ENCODE peak calls at places on chromosomes 6 and 20, in six cellular contexts. One of them, this sample, is unnamed.

GRCh38 chr20:57175397-57176010 is 90.9 kb downstream of the BMP7 start:
- DNase-seq in CD4-positive, alpha-beta memory T cell: no peak
- DNase-seq in A549: no peak
- DNase-seq in CD4-positive, CD25-positive, alpha-beta regulatory T cell: no peak
- DNase-seq in heart right ventricle: no peak
- DNase-seq in mammary epithelial cell: peak
- DNase-seq in this sample: no peak

GRCh38 chr6:133632206-133632605 is 256.7 kb upstream of the TCF21 start:
- DNase-seq in CD4-positive, alpha-beta memory T cell: no peak
- DNase-seq in A549: no peak
- DNase-seq in CD4-positive, CD25-positive, alpha-beta regulatory T cell: no peak
- DNase-seq in heart right ventricle: no peak
- DNase-seq in mammary epithelial cell: peak
- DNase-seq in this sample: no peak

GRCh38 chr6:139533573-139534471 is 159.4 kb upstream of the CITED2 start:
- DNase-seq in CD4-positive, alpha-beta memory T cell: peak
- DNase-seq in A549: no peak
- DNase-seq in CD4-positive, CD25-positive, alpha-beta regulatory T cell: no peak
- DNase-seq in heart right ventricle: no peak
- DNase-seq in mammary epithelial cell: no peak
- DNase-seq in this sample: no peak

GRCh38 chr6:52890018-52890417 is 19.5 kb downstream of the GSTA3 start:
- DNase-seq in CD4-positive, alpha-beta memory T cell: no peak
- DNase-seq in A549: no peak
- DNase-seq in CD4-positive, CD25-positive, alpha-beta regulatory T cell: no peak
- DNase-seq in heart right ventricle: no peak
- DNase-seq in mammary epithelial cell: no peak
- DNase-seq in this sample: no peak

GRCh38 chr6:154888426-154888825 is 106.7 kb upstream of the TIAM2 start:
- DNase-seq in CD4-positive, alpha-beta memory T cell: no peak
- DNase-seq in A549: no peak
- DNase-seq in CD4-positive, CD25-positive, alpha-beta regulatory T cell: no peak
- DNase-seq in heart right ventricle: no peak
- DNase-seq in mammary epithelial cell: no peak
- DNase-seq in this sample: no peak

GRCh38 chr6:44470106-44470446 is 82.6 kb downstream of the CDC5L start:
- DNase-seq in CD4-positive, alpha-beta memory T cell: no peak
- DNase-seq in A549: no peak
- DNase-seq in CD4-positive, CD25-positive, alpha-beta regulatory T cell: no peak
- DNase-seq in heart right ventricle: no peak
- DNase-seq in mammary epithelial cell: no peak
- DNase-seq in this sample: no peak

GRCh38 chr20:58868795-58869194 is 16.3 kb downstream of the GNAS start:
- DNase-seq in CD4-positive, alpha-beta memory T cell: no peak
- DNase-seq in A549: no peak
- DNase-seq in CD4-positive, CD25-positive, alpha-beta regulatory T cell: no peak
- DNase-seq in heart right ventricle: no peak
- DNase-seq in mammary epithelial cell: no peak
- DNase-seq in this sample: no peak

GRCh38 chr20:40525356-40525755 is 163.7 kb downstream of the MAFB start:
- DNase-seq in CD4-positive, alpha-beta memory T cell: no peak
- DNase-seq in A549: no peak
- DNase-seq in CD4-positive, CD25-positive, alpha-beta regulatory T cell: no peak
- DNase-seq in heart right ventricle: no peak
- DNase-seq in mammary epithelial cell: no peak
- DNase-seq in this sample: no peak

GRCh38 chr6:153129873-153130514 is 1.1 kb downstream of the RGS17 start:
- DNase-seq in CD4-positive, alpha-beta memory T cell: no peak
- DNase-seq in A549: no peak
- DNase-seq in CD4-positive, CD25-positive, alpha-beta regulatory T cell: no peak
- DNase-seq in heart right ventricle: no peak
- DNase-seq in mammary epithelial cell: peak
- DNase-seq in this sample: no peak

GRCh38 chr6:164554700-164555479 is 754.5 kb downstream of the C6orf118 start:
- DNase-seq in CD4-positive, alpha-beta memory T cell: no peak
- DNase-seq in A549: no peak
- DNase-seq in CD4-positive, CD25-positive, alpha-beta regulatory T cell: no peak
- DNase-seq in heart right ventricle: peak
- DNase-seq in mammary epithelial cell: no peak
- DNase-seq in this sample: no peak

GRCh38 chr20:56924976-56925695 is 296.0 kb downstream of the TFAP2C start:
- DNase-seq in CD4-positive, alpha-beta memory T cell: no peak
- DNase-seq in A549: peak
- DNase-seq in CD4-positive, CD25-positive, alpha-beta regulatory T cell: no peak
- DNase-seq in heart right ventricle: no peak
- DNase-seq in mammary epithelial cell: no peak
- DNase-seq in this sample: no peak

GRCh38 chr20:37357481-37358365 is 11.8 kb downstream of the SRC start:
- DNase-seq in CD4-positive, alpha-beta memory T cell: no peak
- DNase-seq in A549: no peak
- DNase-seq in CD4-positive, CD25-positive, alpha-beta regulatory T cell: no peak
- DNase-seq in heart right ventricle: no peak
- DNase-seq in mammary epithelial cell: no peak
- DNase-seq in this sample: peak

GRCh38 chr20:53510266-53510665 is 83.4 kb downstream of the ZNF217 start:
- DNase-seq in CD4-positive, alpha-beta memory T cell: no peak
- DNase-seq in A549: no peak
- DNase-seq in CD4-positive, CD25-positive, alpha-beta regulatory T cell: no peak
- DNase-seq in heart right ventricle: no peak
- DNase-seq in mammary epithelial cell: no peak
- DNase-seq in this sample: no peak

GRCh38 chr6:155543141-155543870 is 87.7 kb upstream of the NOX3 start:
- DNase-seq in CD4-positive, alpha-beta memory T cell: no peak
- DNase-seq in A549: no peak
- DNase-seq in CD4-positive, CD25-positive, alpha-beta regulatory T cell: no peak
- DNase-seq in heart right ventricle: no peak
- DNase-seq in mammary epithelial cell: no peak
- DNase-seq in this sample: no peak

GRCh38 chr6:12331951-12332749 is 42.0 kb downstream of the EDN1 start:
- DNase-seq in CD4-positive, alpha-beta memory T cell: no peak
- DNase-seq in A549: peak
- DNase-seq in CD4-positive, CD25-positive, alpha-beta regulatory T cell: no peak
- DNase-seq in heart right ventricle: no peak
- DNase-seq in mammary epithelial cell: peak
- DNase-seq in this sample: no peak

DNA sequence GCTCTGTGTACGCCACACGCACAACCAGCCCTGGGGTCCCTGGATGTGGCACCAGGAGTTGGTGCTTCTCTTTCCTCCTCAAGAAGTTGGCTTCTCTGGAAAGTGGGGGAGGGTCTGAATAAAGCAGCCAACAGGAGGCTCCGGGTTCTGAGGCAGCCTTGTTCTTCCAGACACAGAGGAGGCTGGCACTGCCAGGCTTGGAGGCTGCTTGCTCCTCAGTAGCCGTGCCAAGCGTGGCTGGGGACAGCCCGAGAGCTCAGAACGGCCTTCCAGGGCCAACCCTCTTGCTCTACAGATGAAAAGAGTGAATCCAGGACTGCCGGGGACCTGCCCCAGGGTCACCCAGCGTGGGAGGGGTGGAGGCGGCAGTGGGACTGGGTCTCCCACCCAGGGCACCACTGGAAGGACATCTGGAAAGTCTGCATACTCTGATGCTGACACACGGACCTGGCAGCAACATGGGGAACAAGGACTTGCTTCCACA is 70.4 kb downstream of the SLC22A23 start:
- DNase-seq in CD4-positive, alpha-beta memory T cell: no peak
- DNase-seq in A549: no peak
- DNase-seq in CD4-positive, CD25-positive, alpha-beta regulatory T cell: no peak
- DNase-seq in heart right ventricle: no peak
- DNase-seq in mammary epithelial cell: no peak
- DNase-seq in this sample: no peak
- H3K27ac ChIP-seq in CD4-positive, alpha-beta memory T cell: no peak
- H3K27ac ChIP-seq in A549: no peak
- H3K27ac ChIP-seq in CD4-positive, CD25-positive, alpha-beta regulatory T cell: no peak
- H3K27ac ChIP-seq in heart right ventricle: no peak
- H3K27ac ChIP-seq in mammary epithelial cell: no peak
- H3K27ac ChIP-seq in this sample: no peak

GRCh38 chr20:32626407-32626806 is 41.3 kb upstream of the NOL4L start:
- DNase-seq in CD4-positive, alpha-beta memory T cell: no peak
- DNase-seq in A549: no peak
- DNase-seq in CD4-positive, CD25-positive, alpha-beta regulatory T cell: no peak
- DNase-seq in heart right ventricle: no peak
- DNase-seq in mammary epithelial cell: no peak
- DNase-seq in this sample: no peak

GRCh38 chr20:32623667-32624157 is 38.6 kb upstream of the NOL4L start:
- DNase-seq in CD4-positive, alpha-beta memory T cell: no peak
- DNase-seq in A549: no peak
- DNase-seq in CD4-positive, CD25-positive, alpha-beta regulatory T cell: no peak
- DNase-seq in heart right ventricle: no peak
- DNase-seq in mammary epithelial cell: no peak
- DNase-seq in this sample: no peak

GRCh38 chr20:32625996-32626395 is 40.9 kb upstream of the NOL4L start:
- DNase-seq in CD4-positive, alpha-beta memory T cell: no peak
- DNase-seq in A549: no peak
- DNase-seq in CD4-positive, CD25-positive, alpha-beta regulatory T cell: no peak
- DNase-seq in heart right ventricle: no peak
- DNase-seq in mammary epithelial cell: no peak
- DNase-seq in this sample: no peak

GRCh38 chr20:32622585-32623468 is 37.7 kb upstream of the NOL4L start:
- DNase-seq in CD4-positive, alpha-beta memory T cell: no peak
- DNase-seq in A549: no peak
- DNase-seq in CD4-positive, CD25-positive, alpha-beta regulatory T cell: no peak
- DNase-seq in heart right ventricle: no peak
- DNase-seq in mammary epithelial cell: no peak
- DNase-seq in this sample: no peak

DNA sequence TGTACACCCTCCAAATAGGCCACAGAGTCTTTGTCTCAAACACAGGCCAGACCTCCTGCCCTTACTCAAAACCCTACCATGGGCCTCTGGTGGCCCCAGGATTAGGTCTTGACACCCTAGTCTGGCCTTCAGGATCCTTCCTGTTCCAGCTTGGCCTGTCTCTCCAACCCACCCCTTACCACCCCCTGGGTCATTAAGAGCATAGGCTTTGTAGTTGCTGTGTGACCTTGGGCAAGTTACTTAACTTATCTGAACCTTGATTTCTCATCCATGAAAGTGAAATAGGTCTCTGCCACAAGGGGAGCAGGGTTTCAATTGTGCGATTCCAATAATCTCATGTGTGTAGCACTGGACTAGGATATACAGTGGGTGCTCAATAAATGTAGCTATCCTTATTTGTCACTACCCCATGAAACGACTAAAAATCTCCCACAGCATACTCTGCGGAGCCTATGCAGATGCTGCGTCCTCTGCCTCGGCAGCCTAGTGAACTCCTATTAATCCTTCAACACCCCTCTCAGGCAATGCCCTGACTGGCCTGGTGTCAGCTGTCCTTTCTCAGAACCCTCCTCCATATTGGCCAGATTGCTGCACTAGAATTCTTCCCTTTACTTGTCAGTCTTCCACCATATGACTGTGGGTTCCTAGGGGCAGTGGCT is 39.7 kb upstream of the NOL4L start:
- DNase-seq in CD4-positive, alpha-beta memory T cell: no peak
- DNase-seq in A549: no peak
- DNase-seq in CD4-positive, CD25-positive, alpha-beta regulatory T cell: no peak
- DNase-seq in heart right ventricle: no peak
- DNase-seq in mammary epithelial cell: no peak
- DNase-seq in this sample: no peak
- H3K27ac ChIP-seq in CD4-positive, alpha-beta memory T cell: no peak
- H3K27ac ChIP-seq in A549: no peak
- H3K27ac ChIP-seq in CD4-positive, CD25-positive, alpha-beta regulatory T cell: no peak
- H3K27ac ChIP-seq in heart right ventricle: no peak
- H3K27ac ChIP-seq in mammary epithelial cell: no peak
- H3K27ac ChIP-seq in this sample: no peak

GRCh38 chr6:163164175-163164900 is 250.2 kb upstream of the QKI start:
- DNase-seq in CD4-positive, alpha-beta memory T cell: no peak
- DNase-seq in A549: no peak
- DNase-seq in CD4-positive, CD25-positive, alpha-beta regulatory T cell: no peak
- DNase-seq in heart right ventricle: no peak
- DNase-seq in mammary epithelial cell: no peak
- DNase-seq in this sample: no peak

GRCh38 chr6:163162007-163162873 is 252.3 kb upstream of the QKI start:
- DNase-seq in CD4-positive, alpha-beta memory T cell: no peak
- DNase-seq in A549: no peak
- DNase-seq in CD4-positive, CD25-positive, alpha-beta regulatory T cell: no peak
- DNase-seq in heart right ventricle: no peak
- DNase-seq in mammary epithelial cell: no peak
- DNase-seq in this sample: no peak

GRCh38 chr6:163159110-163159509 is 255.4 kb upstream of the QKI start:
- DNase-seq in CD4-positive, alpha-beta memory T cell: no peak
- DNase-seq in A549: no peak
- DNase-seq in CD4-positive, CD25-positive, alpha-beta regulatory T cell: no peak
- DNase-seq in heart right ventricle: no peak
- DNase-seq in mammary epithelial cell: no peak
- DNase-seq in this sample: no peak

GRCh38 chr6:163162874-163163213 is 251.7 kb upstream of the QKI start:
- DNase-seq in CD4-positive, alpha-beta memory T cell: no peak
- DNase-seq in A549: no peak
- DNase-seq in CD4-positive, CD25-positive, alpha-beta regulatory T cell: no peak
- DNase-seq in heart right ventricle: no peak
- DNase-seq in mammary epithelial cell: no peak
- DNase-seq in this sample: no peak

GRCh38 chr6:163159689-163160088 is 254.8 kb upstream of the QKI start:
- DNase-seq in CD4-positive, alpha-beta memory T cell: no peak
- DNase-seq in A549: no peak
- DNase-seq in CD4-positive, CD25-positive, alpha-beta regulatory T cell: no peak
- DNase-seq in heart right ventricle: no peak
- DNase-seq in mammary epithelial cell: no peak
- DNase-seq in this sample: no peak
- H3K27ac ChIP-seq in CD4-positive, alpha-beta memory T cell: no peak
- H3K27ac ChIP-seq in A549: no peak
- H3K27ac ChIP-seq in CD4-positive, CD25-positive, alpha-beta regulatory T cell: no peak
- H3K27ac ChIP-seq in heart right ventricle: no peak
- H3K27ac ChIP-seq in mammary epithelial cell: no peak
- H3K27ac ChIP-seq in this sample: no peak

GRCh38 chr6:36430351-36430750 is 12.3 kb downstream of the PXT1 start:
- DNase-seq in CD4-positive, alpha-beta memory T cell: no peak
- DNase-seq in A549: no peak
- DNase-seq in CD4-positive, CD25-positive, alpha-beta regulatory T cell: no peak
- DNase-seq in heart right ventricle: no peak
- DNase-seq in mammary epithelial cell: no peak
- DNase-seq in this sample: no peak

GRCh38 chr6:36431197-36431596 is 11.5 kb downstream of the PXT1 start:
- DNase-seq in CD4-positive, alpha-beta memory T cell: no peak
- DNase-seq in A549: no peak
- DNase-seq in CD4-positive, CD25-positive, alpha-beta regulatory T cell: no peak
- DNase-seq in heart right ventricle: no peak
- DNase-seq in mammary epithelial cell: no peak
- DNase-seq in this sample: no peak

GRCh38 chr6:36428911-36429310 is 13.7 kb downstream of the PXT1 start:
- DNase-seq in CD4-positive, alpha-beta memory T cell: no peak
- DNase-seq in A549: no peak
- DNase-seq in CD4-positive, CD25-positive, alpha-beta regulatory T cell: no peak
- DNase-seq in heart right ventricle: no peak
- DNase-seq in mammary epithelial cell: no peak
- DNase-seq in this sample: no peak

GRCh38 chr6:36436466-36436865 is 6.2 kb downstream of the PXT1 start:
- DNase-seq in CD4-positive, alpha-beta memory T cell: no peak
- DNase-seq in A549: no peak
- DNase-seq in CD4-positive, CD25-positive, alpha-beta regulatory T cell: no peak
- DNase-seq in heart right ventricle: no peak
- DNase-seq in mammary epithelial cell: no peak
- DNase-seq in this sample: no peak

DNA sequence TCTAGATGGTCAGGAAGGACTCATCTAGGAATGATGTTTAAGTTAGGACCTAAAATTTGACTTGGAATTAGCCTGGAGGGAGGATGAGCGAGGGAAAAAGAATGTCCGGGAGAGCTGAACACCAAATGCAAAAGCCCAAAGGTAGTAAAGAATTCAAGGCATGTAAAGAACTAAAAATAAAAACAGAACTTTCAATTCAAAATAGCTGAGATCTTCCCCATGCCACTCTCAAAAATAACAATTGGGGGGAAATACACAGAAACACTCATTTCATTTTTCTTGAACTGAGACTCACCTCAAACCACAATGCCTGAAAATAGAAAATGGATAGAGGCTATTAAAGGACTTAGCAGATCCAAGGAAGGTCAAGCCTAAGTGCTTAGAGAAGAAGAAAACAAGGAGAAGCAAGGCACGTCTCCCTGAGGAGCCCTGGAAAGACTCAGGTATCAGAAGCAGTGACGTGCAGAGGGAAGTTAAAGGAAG is 10.5 kb downstream of the PXT1 start:
- DNase-seq in CD4-positive, alpha-beta memory T cell: no peak
- DNase-seq in A549: no peak
- DNase-seq in CD4-positive, CD25-positive, alpha-beta regulatory T cell: no peak
- DNase-seq in heart right ventricle: no peak
- DNase-seq in mammary epithelial cell: no peak
- DNase-seq in this sample: no peak
- H3K27ac ChIP-seq in CD4-positive, alpha-beta memory T cell: no peak
- H3K27ac ChIP-seq in A549: peak
- H3K27ac ChIP-seq in CD4-positive, CD25-positive, alpha-beta regulatory T cell: no peak
- H3K27ac ChIP-seq in heart right ventricle: no peak
- H3K27ac ChIP-seq in mammary epithelial cell: peak
- H3K27ac ChIP-seq in this sample: peak